ENCODE peak calls at places on chromosomes 5 and 9, in four cellular contexts. I, J, F and G are unnamed samples.

GRCh38 chr9:71518045-71518888 is 250.0 kb downstream of the CEMIP2 start:
- DNase-seq in I (no peak), J (no peak), F (no peak), G (no peak)

GRCh38 chr5:164360589-164360988 is 855.2 kb downstream of the MAT2B start:
- DNase-seq in F (no peak), J (no peak), I (no peak), G (no peak)

GRCh38 chr5:116482394-116482793 is 92.2 kb downstream of the SEMA6A start:
- DNase-seq in F (no peak), I (no peak), J (no peak), G (no peak)

GRCh38 chr5:41510176-41510831 is at the start of gene PLCXD3:
- DNase-seq in F (no peak), I (peak), J (peak), G (no peak)

GRCh38 chr9:93228453-93228852 is 44.5 kb downstream of the WNK2 start:
- DNase-seq in J (no peak), I (no peak), F (no peak), G (no peak)

GRCh38 chr5:24347206-24347605 is 297.6 kb downstream of the CDH10 start:
- DNase-seq in J (no peak), F (no peak), I (no peak), G (no peak)

GRCh38 chr5:132365213-132365612 is 4.3 kb upstream of the SLC22A5 start:
- DNase-seq in J (no peak), I (no peak), F (no peak), G (no peak)

GRCh38 chr9:92870289-92870688 is 7.5 kb downstream of the ZNF484 start:
- DNase-seq in J (no peak), I (no peak), F (no peak), G (no peak)

GRCh38 chr5:111169269-111169668 is 54.9 kb upstream of the CAMK4 start:
- DNase-seq in J (no peak), I (no peak), F (no peak), G (no peak)

GRCh38 chr5:127305486-127305885 is 14.9 kb downstream of the MEGF10 start:
- DNase-seq in I (no peak), F (no peak), J (no peak), G (no peak)

GRCh38 chr9:111161015-111161415 is 122.7 kb upstream of the LPAR1 start:
- DNase-seq in I (no peak), F (no peak), J (no peak), G (no peak)

GRCh38 chr5:135214897-135215616 is 181.0 kb upstream of the PITX1 start:
- DNase-seq in I (no peak), J (no peak), F (no peak), G (no peak)

GRCh38 chr9:88059469-88059868 is 78.8 kb downstream of the SPATA31C2 start:
- DNase-seq in F (no peak), J (no peak), I (no peak), G (no peak)

GRCh38 chr5:180611140-180611850 is 20.0 kb upstream of the SCGB3A1 start:
- DNase-seq in F (no peak), I (no peak), J (no peak), G (no peak)

GRCh38 chr5:163696270-163696887 is 191.0 kb downstream of the MAT2B start:
- DNase-seq in I (peak), J (no peak), F (peak), G (no peak)

GRCh38 chr9:4850611-4851010 is 57.9 kb downstream of the RCL1 start:
- DNase-seq in F (no peak), I (no peak), J (no peak), G (no peak)

GRCh38 chr5:68464424-68464823 is 248.9 kb downstream of the PIK3R1 start:
- DNase-seq in J (no peak), F (no peak), I (no peak), G (no peak)

GRCh38 chr9:22030101-22030598 is 21.0 kb upstream of the CDKN2B start:
- DNase-seq in I (no peak), F (no peak), J (no peak), G (no peak)

GRCh38 chr5:65811895-65812294 is 89.9 kb downstream of the NLN start:
- DNase-seq in F (no peak), J (no peak), I (no peak), G (no peak)

GRCh38 chr5:9733456-9733855 is 103.3 kb upstream of the TAS2R1 start:
- DNase-seq in J (no peak), F (no peak), I (no peak), G (no peak)

GRCh38 chr9:98992885-98993569 is 49.3 kb downstream of the COL15A1 start:
- DNase-seq in I (no peak), F (no peak), J (no peak), G (no peak)

GRCh38 chr5:96687812-96688453 is 25.8 kb downstream of the CAST start:
- DNase-seq in F (no peak), I (no peak), J (no peak), G (no peak)

GRCh38 chr9:37429441-37430285 is 7.2 kb downstream of the GRHPR start:
- DNase-seq in I (no peak), J (no peak), F (no peak), G (no peak)

GRCh38 chr5:66633754-66634153 is 37.6 kb downstream of the MAST4 start:
- DNase-seq in I (no peak), F (no peak), J (no peak), G (no peak)

GRCh38 chr9:121700831-121701419 is 49.5 kb downstream of the DAB2IP start:
- DNase-seq in J (peak), F (no peak), I (peak), G (no peak)

GRCh38 chr9:121701736-121702261 is 50.4 kb downstream of the DAB2IP start:
- DNase-seq in J (no peak), I (no peak), F (no peak), G (no peak)

GRCh38 chr9:121698627-121699270 is 47.3 kb downstream of the DAB2IP start:
- DNase-seq in F (no peak), I (no peak), J (peak), G (no peak)

GRCh38 chr9:121699271-121700164 is 48.1 kb downstream of the DAB2IP start:
- DNase-seq in J (peak), F (no peak), I (peak), G (peak)

GRCh38 chr9:121700165-121700830 is 48.9 kb downstream of the DAB2IP start:
- DNase-seq in F (no peak), J (peak), I (peak), G (no peak)
- H3K27ac ChIP-seq in F (no peak), J (peak), I (no peak), G (no peak)

DNA sequence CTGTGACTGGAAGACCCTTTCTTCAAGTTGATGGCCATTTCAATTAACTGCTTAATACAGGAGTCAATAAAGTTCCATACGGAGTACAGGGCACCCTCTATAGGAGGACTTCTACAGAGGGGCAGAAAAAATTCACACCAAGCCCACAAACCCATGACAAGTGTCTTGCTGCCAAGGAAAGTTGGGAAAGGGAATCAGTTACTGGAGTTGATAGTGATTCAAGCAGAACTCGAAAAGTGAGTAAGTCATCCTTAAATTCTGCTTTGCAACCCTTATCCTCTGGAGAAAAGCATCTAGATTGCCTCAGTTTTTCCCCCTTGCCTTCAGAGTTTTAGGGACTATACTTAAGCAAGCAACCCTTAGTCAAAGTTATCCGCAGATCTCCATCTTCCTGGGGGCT is 3.9 kb downstream of the EQTN start:
- DNase-seq in J (no peak), F (no peak), I (no peak), G (no peak)
- H3K4me3 ChIP-seq in J (no peak), F (no peak), I (no peak), G (no peak)

GRCh38 chr5:93583799-93584530 is 943 bp downstream of the NR2F1 start:
- DNase-seq in F (no peak), J (peak), I (peak), G (no peak)

GRCh38 chr5:93585054-93585751 is 2.2 kb downstream of the NR2F1 start:
- DNase-seq in I (peak), F (no peak), J (no peak), G (no peak)

GRCh38 chr5:93584531-93585053 is 1.6 kb downstream of the NR2F1 start:
- DNase-seq in J (no peak), I (no peak), F (no peak), G (no peak)

GRCh38 chr5:93586948-93587918 is 4.2 kb downstream of the NR2F1 start:
- DNase-seq in F (no peak), I (no peak), J (no peak), G (no peak)

DNA sequence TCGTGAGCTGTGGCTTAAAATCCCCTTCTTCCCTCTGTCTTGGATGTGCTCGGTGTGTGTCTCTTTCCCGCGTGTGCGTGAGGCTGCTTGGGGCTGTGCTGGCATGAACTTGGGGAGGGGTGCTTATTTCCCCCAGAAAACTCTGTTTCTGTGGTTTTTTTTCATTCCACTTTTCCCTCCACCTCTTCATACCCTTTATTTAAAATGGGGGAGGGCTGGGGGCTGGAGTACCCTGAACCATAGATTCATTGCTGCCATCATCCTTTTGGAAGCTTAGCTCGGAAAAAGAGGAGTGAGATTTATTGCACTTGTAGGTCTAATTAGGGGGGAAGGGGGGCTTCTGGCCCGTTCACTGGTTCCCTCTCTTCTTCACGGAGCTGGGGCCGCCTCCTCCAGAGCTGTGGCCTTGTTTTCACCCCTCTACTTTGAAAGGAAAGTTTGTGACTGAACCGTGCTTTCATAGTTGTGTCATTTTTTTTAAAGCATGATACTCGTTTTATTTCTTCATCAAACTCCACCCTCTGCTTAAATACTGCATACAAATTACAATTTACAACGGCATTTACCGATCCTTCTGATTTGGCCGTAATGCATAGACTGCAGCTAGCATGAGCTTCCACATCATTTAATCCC is 2.8 kb downstream of the NR2F1 start:
- DNase-seq in F (no peak), J (no peak), I (no peak), G (no peak)
- H3K27ac ChIP-seq in F (no peak), J (no peak), I (peak), G (no peak)

GRCh38 chr9:12968093-12968492 is 193.3 kb downstream of the LURAP1L start:
- DNase-seq in F (no peak), J (no peak), I (no peak), G (no peak)

GRCh38 chr9:12975496-12975895 is 200.7 kb downstream of the LURAP1L start:
- DNase-seq in I (no peak), J (no peak), F (no peak), G (no peak)

GRCh38 chr9:12972608-12973589 is 198.1 kb downstream of the LURAP1L start:
- DNase-seq in I (no peak), J (no peak), F (no peak), G (no peak)

GRCh38 chr9:12973702-12974101 is 198.9 kb downstream of the LURAP1L start:
- DNase-seq in I (no peak), J (no peak), F (no peak), G (no peak)
- H3K4me3 ChIP-seq in I (no peak), J (no peak), F (no peak), G (no peak)

GRCh38 chr5:154274828-154275185 is 84.3 kb downstream of the GALNT10 start:
- DNase-seq in I (no peak), J (no peak), F (no peak), G (no peak)

GRCh38 chr5:154273963-154274827 is 83.7 kb downstream of the GALNT10 start:
- DNase-seq in J (no peak), I (no peak), F (no peak), G (no peak)

GRCh38 chr5:154271466-154271865 is 80.9 kb downstream of the GALNT10 start:
- DNase-seq in F (no peak), J (no peak), I (no peak), G (no peak)

GRCh38 chr5:154271936-154272514 is 81.5 kb downstream of the GALNT10 start:
- DNase-seq in I (no peak), J (no peak), F (no peak), G (no peak)

GRCh38 chr5:154273028-154273617 is 82.6 kb downstream of the GALNT10 start:
- DNase-seq in F (no peak), I (peak), J (peak), G (peak)
- H3K27ac ChIP-seq in F (no peak), I (no peak), J (no peak), G (no peak)

DNA sequence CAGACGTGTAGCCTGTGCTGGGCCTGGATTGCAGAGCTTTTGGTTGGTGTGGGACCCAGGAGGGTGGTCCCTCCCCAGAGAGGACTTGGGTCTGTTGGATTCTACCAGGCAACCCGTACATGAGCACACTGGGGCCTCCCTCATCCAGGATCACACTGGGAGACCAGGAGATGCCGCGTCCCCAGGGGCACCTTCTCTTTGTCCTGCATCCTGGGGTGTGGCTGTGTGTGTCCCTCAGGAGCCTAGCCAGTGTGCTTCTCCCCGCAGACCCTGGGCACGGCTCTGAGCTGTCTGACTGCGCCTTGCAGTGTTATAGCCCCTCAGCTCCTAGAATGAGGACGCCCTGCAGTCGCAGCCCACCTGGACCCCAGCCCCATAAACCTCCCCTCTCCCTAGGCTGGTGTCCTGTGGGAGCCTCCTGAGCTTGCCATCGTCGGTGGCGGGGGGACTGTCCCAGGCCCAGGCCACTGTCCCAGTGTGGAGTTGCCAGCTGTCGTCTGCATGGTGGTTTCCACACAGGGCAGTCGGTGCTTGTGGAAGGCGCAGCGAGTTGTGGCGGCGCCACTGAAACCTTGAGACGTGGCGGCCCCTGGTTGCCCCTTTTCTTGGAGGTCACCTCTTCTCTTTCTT is 27.6 kb downstream of the CEP72 start:
- DNase-seq in F (no peak), J (no peak), I (no peak), G (no peak)
- H3K4me3 ChIP-seq in F (no peak), J (no peak), I (no peak), G (no peak)

GRCh38 chr9:130497139-130497538 is 52.4 kb downstream of the ASS1 start:
- DNase-seq in J (no peak), F (no peak), I (no peak), G (no peak)
- H3K27ac ChIP-seq in J (no peak), F (no peak), I (no peak), G (no peak)

DNA sequence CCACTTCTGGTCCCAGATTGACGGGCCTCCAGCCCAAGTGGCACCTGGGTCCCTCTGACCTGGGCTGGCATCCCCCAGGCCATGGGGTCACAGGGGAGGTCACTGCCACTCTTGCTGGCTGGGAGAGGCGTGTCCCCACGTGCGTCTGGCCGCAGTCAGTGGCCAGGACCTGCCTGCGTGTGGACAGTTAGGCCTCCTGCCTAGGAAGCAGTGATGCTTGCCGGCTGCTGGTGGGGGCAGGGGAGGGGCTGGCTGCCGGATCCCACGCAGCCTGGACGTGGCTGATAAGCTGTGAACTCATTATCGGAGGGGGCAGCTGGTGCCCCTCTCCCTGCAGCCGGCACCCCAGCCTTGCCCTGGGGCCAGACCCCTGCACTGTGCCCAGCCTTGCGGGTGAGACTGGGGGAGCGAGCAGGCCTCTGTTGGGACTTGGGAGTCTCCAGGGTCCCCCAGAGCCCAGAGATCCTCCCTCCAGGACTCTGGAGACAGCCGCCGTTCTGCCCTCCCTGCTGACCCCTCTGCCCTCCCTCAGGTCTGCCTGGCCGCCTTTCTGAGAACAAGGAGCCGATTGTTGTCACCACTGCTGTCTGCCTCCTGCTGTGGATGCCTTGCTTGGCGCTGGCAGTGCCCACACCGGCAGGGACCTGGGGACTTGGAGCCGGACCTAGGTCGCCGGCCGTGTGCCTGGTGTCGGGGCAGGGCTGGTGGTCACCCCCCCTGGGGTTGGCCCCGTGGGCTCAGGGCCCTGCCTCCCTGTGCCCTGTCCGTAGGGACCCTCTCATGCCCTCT is 12.3 kb downstream of the RXRA start:
- DNase-seq in J (no peak), I (no peak), F (no peak), G (no peak)
- H3K4me3 ChIP-seq in J (peak), I (peak), F (no peak), G (no peak)

GRCh38 chr5:140630296-140630695 is 2.7 kb downstream of the CD14 start:
- DNase-seq in J (no peak), F (no peak), I (no peak), G (no peak)
- H3K27ac ChIP-seq in J (no peak), F (no peak), I (peak), G (no peak)

GRCh38 chr9:25827626-25828025 is 149.4 kb upstream of the TUSC1 start:
- DNase-seq in F (no peak), I (no peak), J (no peak), G (no peak)
- H3K4me3 ChIP-seq in F (no peak), I (no peak), J (no peak), G (no peak)